ENCODE peak calls at places on chromosome 1, in seven cellular contexts. One of them, this sample, is unnamed.

GRCh38 chr1:3022976-3023375 is 1.7 kb downstream of the ACTRT2 start:
- DNase-seq in NCI-H1105 treated with DMSO at 0.1 percent for 48 hours: no peak
- DNase-seq in Calu3: no peak
- DNase-seq in LHCN-M2: no peak
- DNase-seq in NCI-H1417: no peak
- DNase-seq in activated CD8-positive, alpha-beta memory T cell treated with anti-CD3 and anti-CD28 coated beads, Interleukin-2, amount 10 ng/mL, durations not matched to agents 7 days and 5 days: no peak
- DNase-seq in HCEC 1CT: no peak
- DNase-seq in this sample: no peak

GRCh38 chr1:62311473-62311943 is 7.7 kb downstream of the KANK4 start:
- DNase-seq in Calu3: no peak
- DNase-seq in NCI-H1105 treated with DMSO at 0.1 percent for 48 hours: no peak
- DNase-seq in LHCN-M2: no peak
- DNase-seq in HCEC 1CT: no peak
- DNase-seq in activated CD8-positive, alpha-beta memory T cell treated with anti-CD3 and anti-CD28 coated beads, Interleukin-2, amount 10 ng/mL, durations not matched to agents 7 days and 5 days: no peak
- DNase-seq in NCI-H1417: no peak
- DNase-seq in this sample: no peak

GRCh38 chr1:62436039-62436465 is 797 bp upstream of the USP1 start:
- DNase-seq in NCI-H1417: peak
- DNase-seq in NCI-H1105 treated with DMSO at 0.1 percent for 48 hours: no peak
- DNase-seq in HCEC 1CT: no peak
- DNase-seq in LHCN-M2: no peak
- DNase-seq in Calu3: peak
- DNase-seq in activated CD8-positive, alpha-beta memory T cell treated with anti-CD3 and anti-CD28 coated beads, Interleukin-2, amount 10 ng/mL, durations not matched to agents 7 days and 5 days: no peak
- DNase-seq in this sample: no peak

GRCh38 chr1:68442822-68443556 is 6.8 kb downstream of the RPE65 start:
- DNase-seq in Calu3: peak
- DNase-seq in HCEC 1CT: peak
- DNase-seq in NCI-H1105 treated with DMSO at 0.1 percent for 48 hours: peak
- DNase-seq in activated CD8-positive, alpha-beta memory T cell treated with anti-CD3 and anti-CD28 coated beads, Interleukin-2, amount 10 ng/mL, durations not matched to agents 7 days and 5 days: no peak
- DNase-seq in NCI-H1417: peak
- DNase-seq in LHCN-M2: peak
- DNase-seq in this sample: peak

GRCh38 chr1:212286437-212287131 is 1.4 kb downstream of the PPP2R5A start:
- DNase-seq in NCI-H1105 treated with DMSO at 0.1 percent for 48 hours: peak
- DNase-seq in LHCN-M2: no peak
- DNase-seq in activated CD8-positive, alpha-beta memory T cell treated with anti-CD3 and anti-CD28 coated beads, Interleukin-2, amount 10 ng/mL, durations not matched to agents 7 days and 5 days: no peak
- DNase-seq in Calu3: no peak
- DNase-seq in NCI-H1417: peak
- DNase-seq in HCEC 1CT: no peak
- DNase-seq in this sample: no peak

GRCh38 chr1:166485620-166486019 is 318.8 kb upstream of the FAM78B start:
- DNase-seq in NCI-H1417: no peak
- DNase-seq in activated CD8-positive, alpha-beta memory T cell treated with anti-CD3 and anti-CD28 coated beads, Interleukin-2, amount 10 ng/mL, durations not matched to agents 7 days and 5 days: no peak
- DNase-seq in LHCN-M2: no peak
- DNase-seq in Calu3: no peak
- DNase-seq in HCEC 1CT: no peak
- DNase-seq in NCI-H1105 treated with DMSO at 0.1 percent for 48 hours: no peak
- DNase-seq in this sample: no peak

GRCh38 chr1:151653397-151653796 is 41.5 kb downstream of the SNX27 start:
- DNase-seq in activated CD8-positive, alpha-beta memory T cell treated with anti-CD3 and anti-CD28 coated beads, Interleukin-2, amount 10 ng/mL, durations not matched to agents 7 days and 5 days: no peak
- DNase-seq in HCEC 1CT: peak
- DNase-seq in Calu3: no peak
- DNase-seq in NCI-H1417: no peak
- DNase-seq in LHCN-M2: peak
- DNase-seq in NCI-H1105 treated with DMSO at 0.1 percent for 48 hours: no peak
- DNase-seq in this sample: no peak

GRCh38 chr1:43144228-43144627 is 27.9 kb downstream of the EBNA1BP2 start:
- DNase-seq in activated CD8-positive, alpha-beta memory T cell treated with anti-CD3 and anti-CD28 coated beads, Interleukin-2, amount 10 ng/mL, durations not matched to agents 7 days and 5 days: no peak
- DNase-seq in NCI-H1417: no peak
- DNase-seq in Calu3: no peak
- DNase-seq in LHCN-M2: peak
- DNase-seq in NCI-H1105 treated with DMSO at 0.1 percent for 48 hours: no peak
- DNase-seq in HCEC 1CT: peak
- DNase-seq in this sample: no peak

GRCh38 chr1:117657031-117657430 is 51.2 kb downstream of the TENT5C start:
- DNase-seq in HCEC 1CT: peak
- DNase-seq in Calu3: peak
- DNase-seq in NCI-H1105 treated with DMSO at 0.1 percent for 48 hours: no peak
- DNase-seq in NCI-H1417: no peak
- DNase-seq in LHCN-M2: peak
- DNase-seq in activated CD8-positive, alpha-beta memory T cell treated with anti-CD3 and anti-CD28 coated beads, Interleukin-2, amount 10 ng/mL, durations not matched to agents 7 days and 5 days: peak
- DNase-seq in this sample: no peak

GRCh38 chr1:37765937-37766664 is 1.2 kb upstream of the EPHA10 start:
- DNase-seq in HCEC 1CT: no peak
- DNase-seq in LHCN-M2: no peak
- DNase-seq in Calu3: peak
- DNase-seq in NCI-H1417: peak
- DNase-seq in NCI-H1105 treated with DMSO at 0.1 percent for 48 hours: peak
- DNase-seq in activated CD8-positive, alpha-beta memory T cell treated with anti-CD3 and anti-CD28 coated beads, Interleukin-2, amount 10 ng/mL, durations not matched to agents 7 days and 5 days: no peak
- DNase-seq in this sample: no peak

GRCh38 chr1:154689063-154689462 is 81.1 kb upstream of the ADAR start:
- DNase-seq in HCEC 1CT: no peak
- DNase-seq in NCI-H1105 treated with DMSO at 0.1 percent for 48 hours: no peak
- DNase-seq in Calu3: no peak
- DNase-seq in LHCN-M2: no peak
- DNase-seq in NCI-H1417: no peak
- DNase-seq in activated CD8-positive, alpha-beta memory T cell treated with anti-CD3 and anti-CD28 coated beads, Interleukin-2, amount 10 ng/mL, durations not matched to agents 7 days and 5 days: no peak
- DNase-seq in this sample: no peak

GRCh38 chr1:17957588-17958267 is 149.9 kb upstream of the IGSF21 start:
- DNase-seq in NCI-H1417: no peak
- DNase-seq in LHCN-M2: no peak
- DNase-seq in NCI-H1105 treated with DMSO at 0.1 percent for 48 hours: peak
- DNase-seq in Calu3: no peak
- DNase-seq in activated CD8-positive, alpha-beta memory T cell treated with anti-CD3 and anti-CD28 coated beads, Interleukin-2, amount 10 ng/mL, durations not matched to agents 7 days and 5 days: no peak
- DNase-seq in HCEC 1CT: no peak
- DNase-seq in this sample: peak

GRCh38 chr1:227763246-227764018 is 28.2 kb downstream of the SNAP47 start:
- DNase-seq in HCEC 1CT: no peak
- DNase-seq in NCI-H1105 treated with DMSO at 0.1 percent for 48 hours: no peak
- DNase-seq in LHCN-M2: no peak
- DNase-seq in activated CD8-positive, alpha-beta memory T cell treated with anti-CD3 and anti-CD28 coated beads, Interleukin-2, amount 10 ng/mL, durations not matched to agents 7 days and 5 days: no peak
- DNase-seq in Calu3: no peak
- DNase-seq in NCI-H1417: peak
- DNase-seq in this sample: no peak

GRCh38 chr1:202961220-202961880 is 3.2 kb upstream of the ADIPOR1 start:
- DNase-seq in NCI-H1417: no peak
- DNase-seq in LHCN-M2: no peak
- DNase-seq in HCEC 1CT: no peak
- DNase-seq in NCI-H1105 treated with DMSO at 0.1 percent for 48 hours: no peak
- DNase-seq in Calu3: no peak
- DNase-seq in activated CD8-positive, alpha-beta memory T cell treated with anti-CD3 and anti-CD28 coated beads, Interleukin-2, amount 10 ng/mL, durations not matched to agents 7 days and 5 days: no peak
- DNase-seq in this sample: no peak

GRCh38 chr1:47658161-47658920 is 220.5 kb downstream of the FOXD2 start:
- DNase-seq in LHCN-M2: no peak
- DNase-seq in Calu3: no peak
- DNase-seq in NCI-H1105 treated with DMSO at 0.1 percent for 48 hours: no peak
- DNase-seq in HCEC 1CT: no peak
- DNase-seq in activated CD8-positive, alpha-beta memory T cell treated with anti-CD3 and anti-CD28 coated beads, Interleukin-2, amount 10 ng/mL, durations not matched to agents 7 days and 5 days: no peak
- DNase-seq in NCI-H1417: no peak
- DNase-seq in this sample: no peak

GRCh38 chr1:200518524-200518923 is 102.0 kb downstream of the KIF14 start:
- DNase-seq in NCI-H1417: no peak
- DNase-seq in activated CD8-positive, alpha-beta memory T cell treated with anti-CD3 and anti-CD28 coated beads, Interleukin-2, amount 10 ng/mL, durations not matched to agents 7 days and 5 days: no peak
- DNase-seq in LHCN-M2: no peak
- DNase-seq in Calu3: no peak
- DNase-seq in HCEC 1CT: peak
- DNase-seq in NCI-H1105 treated with DMSO at 0.1 percent for 48 hours: peak
- DNase-seq in this sample: no peak

GRCh38 chr1:185229981-185230380 is 73.0 kb downstream of the SWT1 start:
- DNase-seq in activated CD8-positive, alpha-beta memory T cell treated with anti-CD3 and anti-CD28 coated beads, Interleukin-2, amount 10 ng/mL, durations not matched to agents 7 days and 5 days: no peak
- DNase-seq in LHCN-M2: no peak
- DNase-seq in NCI-H1417: no peak
- DNase-seq in NCI-H1105 treated with DMSO at 0.1 percent for 48 hours: no peak
- DNase-seq in HCEC 1CT: no peak
- DNase-seq in Calu3: no peak
- DNase-seq in this sample: no peak

GRCh38 chr1:31382379-31382989 is 9.6 kb upstream of the FABP3 start:
- DNase-seq in NCI-H1417: no peak
- DNase-seq in LHCN-M2: no peak
- DNase-seq in HCEC 1CT: no peak
- DNase-seq in activated CD8-positive, alpha-beta memory T cell treated with anti-CD3 and anti-CD28 coated beads, Interleukin-2, amount 10 ng/mL, durations not matched to agents 7 days and 5 days: no peak
- DNase-seq in Calu3: no peak
- DNase-seq in NCI-H1105 treated with DMSO at 0.1 percent for 48 hours: no peak
- DNase-seq in this sample: no peak

GRCh38 chr1:31628931-31629582 is 11.6 kb downstream of the HCRTR1 start:
- DNase-seq in LHCN-M2: no peak
- DNase-seq in NCI-H1105 treated with DMSO at 0.1 percent for 48 hours: no peak
- DNase-seq in Calu3: no peak
- DNase-seq in activated CD8-positive, alpha-beta memory T cell treated with anti-CD3 and anti-CD28 coated beads, Interleukin-2, amount 10 ng/mL, durations not matched to agents 7 days and 5 days: no peak
- DNase-seq in HCEC 1CT: no peak
- DNase-seq in NCI-H1417: no peak
- DNase-seq in this sample: no peak

GRCh38 chr1:100538935-100539835 is 1.2 kb downstream of the GPR88 start:
- DNase-seq in HCEC 1CT: no peak
- DNase-seq in NCI-H1417: peak
- DNase-seq in LHCN-M2: peak
- DNase-seq in activated CD8-positive, alpha-beta memory T cell treated with anti-CD3 and anti-CD28 coated beads, Interleukin-2, amount 10 ng/mL, durations not matched to agents 7 days and 5 days: no peak
- DNase-seq in Calu3: peak
- DNase-seq in NCI-H1105 treated with DMSO at 0.1 percent for 48 hours: peak
- DNase-seq in this sample: no peak

GRCh38 chr1:114597949-114598348 is 16.5 kb upstream of the BCAS2 start:
- DNase-seq in LHCN-M2: peak
- DNase-seq in HCEC 1CT: peak
- DNase-seq in activated CD8-positive, alpha-beta memory T cell treated with anti-CD3 and anti-CD28 coated beads, Interleukin-2, amount 10 ng/mL, durations not matched to agents 7 days and 5 days: no peak
- DNase-seq in NCI-H1105 treated with DMSO at 0.1 percent for 48 hours: no peak
- DNase-seq in Calu3: no peak
- DNase-seq in NCI-H1417: no peak
- DNase-seq in this sample: no peak

GRCh38 chr1:45429543-45430159 is 61.3 kb downstream of the TESK2 start:
- DNase-seq in Calu3: no peak
- DNase-seq in activated CD8-positive, alpha-beta memory T cell treated with anti-CD3 and anti-CD28 coated beads, Interleukin-2, amount 10 ng/mL, durations not matched to agents 7 days and 5 days: no peak
- DNase-seq in NCI-H1417: no peak
- DNase-seq in NCI-H1105 treated with DMSO at 0.1 percent for 48 hours: no peak
- DNase-seq in LHCN-M2: no peak
- DNase-seq in HCEC 1CT: no peak
- DNase-seq in this sample: no peak

GRCh38 chr1:241841661-241842060 is 6.3 kb upstream of the EXO1 start:
- DNase-seq in LHCN-M2: no peak
- DNase-seq in NCI-H1417: peak
- DNase-seq in activated CD8-positive, alpha-beta memory T cell treated with anti-CD3 and anti-CD28 coated beads, Interleukin-2, amount 10 ng/mL, durations not matched to agents 7 days and 5 days: no peak
- DNase-seq in NCI-H1105 treated with DMSO at 0.1 percent for 48 hours: peak
- DNase-seq in Calu3: no peak
- DNase-seq in HCEC 1CT: no peak
- DNase-seq in this sample: peak

GRCh38 chr1:181680332-181680731 is 197.0 kb downstream of the CACNA1E start:
- DNase-seq in NCI-H1417: no peak
- DNase-seq in HCEC 1CT: no peak
- DNase-seq in LHCN-M2: no peak
- DNase-seq in Calu3: no peak
- DNase-seq in NCI-H1105 treated with DMSO at 0.1 percent for 48 hours: no peak
- DNase-seq in activated CD8-positive, alpha-beta memory T cell treated with anti-CD3 and anti-CD28 coated beads, Interleukin-2, amount 10 ng/mL, durations not matched to agents 7 days and 5 days: no peak
- DNase-seq in this sample: no peak

GRCh38 chr1:13539683-13540082 is 25.9 kb upstream of the LRRC38 start:
- DNase-seq in HCEC 1CT: no peak
- DNase-seq in activated CD8-positive, alpha-beta memory T cell treated with anti-CD3 and anti-CD28 coated beads, Interleukin-2, amount 10 ng/mL, durations not matched to agents 7 days and 5 days: no peak
- DNase-seq in LHCN-M2: no peak
- DNase-seq in NCI-H1417: no peak
- DNase-seq in Calu3: no peak
- DNase-seq in NCI-H1105 treated with DMSO at 0.1 percent for 48 hours: no peak
- DNase-seq in this sample: no peak